ENCODE peak calls at places on chromosomes 7 and 10, in seven cellular contexts. Y, Q, B, A, L, C and S are unnamed samples.

GRCh38 chr10:91589015-91589655 is 43.7 kb downstream of the PPP1R3C start:
- DNase-seq in Y (no peak), Q (no peak), B (no peak), A (peak), L (no peak), C (peak), S (no peak)

GRCh38 chr10:26437637-26438461 is at the start of gene APBB1IP:
- DNase-seq in Y (peak), Q (peak), B (no peak), A (peak), L (peak), C (peak), S (peak)

GRCh38 chr10:11539191-11539868 is 72.1 kb downstream of the USP6NL start:
- DNase-seq in Y (no peak), Q (no peak), B (peak), A (no peak), L (peak), C (no peak), S (no peak)

GRCh38 chr10:6729071-6729773 is 149.1 kb upstream of the PRKCQ start:
- DNase-seq in Y (no peak), Q (no peak), B (peak), A (no peak), L (peak), C (peak), S (no peak)

GRCh38 chr10:99532687-99533495 is at the start of gene NKX2-3:
- DNase-seq in Y (peak), Q (peak), B (no peak), A (no peak), L (no peak), C (peak), S (no peak)

GRCh38 chr7:54932818-54933543 is 85.8 kb upstream of the EGFR start:
- DNase-seq in Y (peak), Q (no peak), B (peak), A (peak), L (peak), C (peak), S (no peak)

GRCh38 chr7:123966936-123967335 is 41.9 kb downstream of the SPAM1 start:
- DNase-seq in Y (no peak), Q (no peak), B (no peak), A (no peak), L (no peak), C (no peak), S (no peak)

GRCh38 chr10:25758041-25758457 is 176.0 kb upstream of the MYO3A start:
- DNase-seq in Y (no peak), Q (peak), B (no peak), A (no peak), L (peak), C (no peak), S (no peak)

GRCh38 chr7:512146-512510 is 7.5 kb downstream of the PDGFA start:
- DNase-seq in Y (no peak), Q (no peak), B (no peak), A (no peak), L (no peak), C (no peak), S (no peak)

GRCh38 chr7:92997144-92997543 is 120.6 kb downstream of the SAMD9 start:
- DNase-seq in Y (no peak), Q (no peak), B (no peak), A (no peak), L (no peak), C (no peak), S (no peak)

GRCh38 chr7:116492654-116493109 is 6.9 kb upstream of the CAV2 start:
- DNase-seq in Y (no peak), Q (no peak), B (no peak), A (no peak), L (no peak), C (no peak), S (no peak)

GRCh38 chr7:70497793-70498192 is 634.2 kb upstream of the GALNT17 start:
- DNase-seq in Y (no peak), Q (no peak), B (no peak), A (no peak), L (peak), C (no peak), S (no peak)

GRCh38 chr10:90614631-90615030 is 243.2 kb downstream of the HTR7 start:
- DNase-seq in Y (no peak), Q (no peak), B (no peak), A (no peak), L (no peak), C (no peak), S (no peak)

GRCh38 chr10:102648889-102649752 is 4.8 kb downstream of the TRIM8 start:
- DNase-seq in Y (peak), Q (no peak), B (no peak), A (no peak), L (no peak), C (peak), S (no peak)

GRCh38 chr10:89421018-89421476 is 6.7 kb downstream of the IFIT5 start:
- DNase-seq in Y (no peak), Q (no peak), B (no peak), A (no peak), L (peak), C (no peak), S (no peak)

GRCh38 chr7:85554294-85554877 is 367.5 kb upstream of the SEMA3D start:
- DNase-seq in Y (no peak), Q (peak), B (peak), A (no peak), L (peak), C (no peak), S (no peak)

GRCh38 chr7:69630292-69630691 is 32.0 kb downstream of the AUTS2 start:
- DNase-seq in Y (no peak), Q (no peak), B (no peak), A (no peak), L (no peak), C (no peak), S (no peak)

GRCh38 chr7:10346032-10346431 is 627.6 kb upstream of the PHF14 start:
- DNase-seq in Y (no peak), Q (no peak), B (no peak), A (no peak), L (no peak), C (no peak), S (no peak)

GRCh38 chr10:77909021-77909754 is 17.4 kb downstream of the DLG5 start:
- DNase-seq in Y (no peak), Q (no peak), B (no peak), A (no peak), L (no peak), C (no peak), S (no peak)

GRCh38 chr7:141312828-141313521 is 238.2 kb upstream of the AGK start:
- DNase-seq in Y (no peak), Q (no peak), B (no peak), A (no peak), L (no peak), C (no peak), S (no peak)

GRCh38 chr7:94654764-94655561 is 970 bp downstream of the SGCE start:
- DNase-seq in Y (no peak), Q (no peak), B (peak), A (no peak), L (peak), C (peak), S (no peak)

GRCh38 chr10:126592901-126593300 is 77.6 kb downstream of the C10orf90 start:
- DNase-seq in Y (no peak), Q (no peak), B (no peak), A (no peak), L (no peak), C (no peak), S (no peak)

GRCh38 chr10:61063911-61064310 is 119.9 kb upstream of the RHOBTB1 start:
- DNase-seq in Y (no peak), Q (no peak), B (no peak), A (no peak), L (peak), C (no peak), S (no peak)

GRCh38 chr7:142298009-142298408 is 40.2 kb upstream of the PRSS58 start:
- DNase-seq in Y (no peak), Q (no peak), B (peak), A (no peak), L (peak), C (no peak), S (no peak)

GRCh38 chr7:16742547-16742946 is 11.0 kb upstream of the TSPAN13 start:
- DNase-seq in Y (no peak), Q (no peak), B (no peak), A (no peak), L (no peak), C (no peak), S (no peak)

GRCh38 chr7:1402791-1403755 is 56.2 kb downstream of the MICALL2 start:
- DNase-seq in Y (peak), Q (no peak), B (no peak), A (no peak), L (no peak), C (no peak), S (no peak)

GRCh38 chr10:34780818-34781380 is 34.2 kb downstream of the PARD3 start:
- DNase-seq in Y (peak), Q (peak), B (no peak), A (no peak), L (no peak), C (peak), S (no peak)

GRCh38 chr7:41933427-41933826 is 230.5 kb upstream of the INHBA start:
- DNase-seq in Y (no peak), Q (no peak), B (no peak), A (no peak), L (no peak), C (no peak), S (no peak)

GRCh38 chr10:61992683-61993629 is 91.5 kb downstream of the ARID5B start:
- DNase-seq in Y (no peak), Q (no peak), B (peak), A (no peak), L (peak), C (peak), S (no peak)

GRCh38 chr10:103168436-103168835 is 24.6 kb downstream of the NT5C2 start:
- DNase-seq in Y (no peak), Q (no peak), B (peak), A (no peak), L (peak), C (no peak), S (no peak)

GRCh38 chr10:99681553-99681952 is 22.2 kb downstream of the ENTPD7 start:
- DNase-seq in Y (no peak), Q (no peak), B (peak), A (no peak), L (peak), C (no peak), S (no peak)

GRCh38 chr7:94913391-94913790 is 6.0 kb downstream of the PPP1R9A start:
- DNase-seq in Y (no peak), Q (no peak), B (no peak), A (no peak), L (no peak), C (no peak), S (no peak)

GRCh38 chr10:29370612-29371092 is 81.8 kb downstream of the LYZL1 start:
- DNase-seq in Y (no peak), Q (no peak), B (peak), A (peak), L (no peak), C (no peak), S (no peak)

GRCh38 chr7:2638224-2638991 is 6.6 kb downstream of the TTYH3 start:
- DNase-seq in Y (peak), Q (no peak), B (no peak), A (no peak), L (no peak), C (peak), S (no peak)

GRCh38 chr10:131452926-131453771 is 141.6 kb upstream of the TCERG1L start:
- DNase-seq in Y (no peak), Q (no peak), B (no peak), A (peak), L (no peak), C (peak), S (no peak)

GRCh38 chr10:61503051-61503450 is 49.9 kb upstream of the TMEM26 start:
- DNase-seq in Y (no peak), Q (no peak), B (peak), A (no peak), L (peak), C (no peak), S (no peak)

GRCh38 chr7:132653364-132653930 is 77.2 kb upstream of the PLXNA4 start:
- DNase-seq in Y (no peak), Q (peak), B (no peak), A (no peak), L (no peak), C (no peak), S (no peak)

GRCh38 chr10:77348082-77348481 is 289.5 kb downstream of the KCNMA1 start:
- DNase-seq in Y (no peak), Q (no peak), B (no peak), A (no peak), L (no peak), C (no peak), S (no peak)

GRCh38 chr10:47029181-47029971 is 118.1 kb downstream of the PTPN20 start:
- DNase-seq in Y (peak), Q (no peak), B (no peak), A (peak), L (no peak), C (no peak), S (no peak)

DNA sequence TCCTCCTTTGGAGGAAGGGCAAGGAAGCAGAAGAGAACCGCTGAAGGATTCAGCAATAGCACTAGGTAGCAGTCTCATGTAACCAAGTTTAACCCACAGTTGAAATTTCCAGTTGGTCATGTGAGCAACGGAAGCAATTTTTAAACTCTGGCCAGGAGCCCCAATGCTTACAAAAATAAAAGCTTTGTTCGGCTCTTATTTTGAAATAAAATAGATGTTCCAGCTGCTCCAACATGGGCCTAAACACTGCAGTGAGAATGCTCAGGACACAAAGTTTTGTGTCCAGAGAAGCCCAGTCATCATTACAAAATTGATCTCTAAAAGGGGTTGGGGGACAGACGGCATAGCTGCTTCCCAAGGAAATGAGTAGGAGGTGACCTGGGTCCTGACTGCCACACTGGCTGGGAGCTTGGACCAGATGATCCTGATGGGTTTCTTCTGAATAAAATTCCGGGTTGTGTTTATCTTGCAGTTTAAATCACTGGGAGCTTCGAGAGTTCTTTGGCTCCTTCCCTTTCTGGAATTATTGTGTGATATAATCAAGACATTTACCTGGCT is 452 bp upstream of the TMEM140 start:
- DNase-seq in Y (no peak), Q (peak), B (no peak), A (no peak), L (no peak), C (no peak), S (no peak)
- TF ChIP-seq CTCF in Y (no peak), Q (no peak), B (no peak), A (no peak), L (no peak), C (no peak), S (no peak)

DNA sequence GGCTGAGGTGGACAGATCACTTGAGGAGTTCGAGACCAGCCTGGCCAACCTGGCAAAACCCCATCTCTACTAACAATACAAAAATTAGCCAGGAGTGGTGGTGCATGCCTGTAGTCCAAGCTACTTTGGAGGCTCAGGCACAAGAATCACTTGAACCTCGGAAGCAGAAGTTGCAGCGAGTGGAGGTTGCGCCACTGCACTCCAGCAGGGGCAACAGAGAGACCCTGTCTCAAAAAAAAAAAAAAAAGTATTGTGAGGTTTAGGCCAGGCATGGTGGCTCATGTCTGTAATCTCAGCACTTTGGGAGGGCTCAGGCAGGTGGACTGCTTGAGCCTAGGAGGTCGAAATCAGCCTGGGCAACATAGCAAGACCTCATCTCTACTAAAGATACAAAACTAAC is 16.0 kb downstream of the TET1 start:
- DNase-seq in Y (no peak), Q (no peak), B (no peak), A (peak), L (no peak), C (no peak), S (no peak)
- TF ChIP-seq CTCF in Y (no peak), Q (no peak), B (no peak), A (no peak), L (no peak), C (no peak), S (no peak)

GRCh38 chr10:75363431-75363830 is 38.1 kb downstream of the ZNF503 start:
- DNase-seq in Y (no peak), Q (no peak), B (no peak), A (no peak), L (no peak), C (no peak), S (no peak)

GRCh38 chr10:75371010-75371409 is 30.6 kb downstream of the ZNF503 start:
- DNase-seq in Y (no peak), Q (no peak), B (no peak), A (no peak), L (no peak), C (no peak), S (no peak)

DNA sequence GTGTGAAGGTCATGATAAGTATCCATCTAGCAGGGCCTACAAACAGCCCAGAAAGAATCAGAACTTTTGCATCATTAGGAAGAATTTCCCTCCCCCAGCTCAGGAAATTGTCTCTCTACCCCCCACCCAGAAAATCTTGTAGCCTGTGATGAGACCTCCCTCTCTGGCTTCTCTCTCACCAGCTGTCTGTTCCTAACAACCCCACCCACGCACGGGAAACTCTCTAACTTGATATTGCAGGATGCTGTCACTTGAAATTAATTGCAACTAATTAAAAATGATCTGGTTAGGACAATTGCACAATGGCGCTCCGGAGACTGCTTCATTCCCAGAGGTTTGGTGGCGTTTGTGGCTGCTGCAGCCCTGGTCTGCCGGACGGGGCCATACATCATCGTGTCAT is 34.5 kb downstream of the ZNF503 start:
- DNase-seq in Y (no peak), Q (no peak), B (no peak), A (no peak), L (no peak), C (no peak), S (no peak)
- TF ChIP-seq CTCF in Y (no peak), Q (no peak), B (no peak), A (no peak), L (no peak), C (no peak), S (no peak)

GRCh38 chr10:86971146-86971991 is 3.1 kb downstream of the ADIRF start:
- DNase-seq in Y (peak), Q (peak), B (peak), A (peak), L (peak), C (peak), S (peak)
- TF ChIP-seq CTCF in Y (no peak), Q (no peak), B (no peak), A (no peak), L (peak), C (peak), S (peak)

DNA sequence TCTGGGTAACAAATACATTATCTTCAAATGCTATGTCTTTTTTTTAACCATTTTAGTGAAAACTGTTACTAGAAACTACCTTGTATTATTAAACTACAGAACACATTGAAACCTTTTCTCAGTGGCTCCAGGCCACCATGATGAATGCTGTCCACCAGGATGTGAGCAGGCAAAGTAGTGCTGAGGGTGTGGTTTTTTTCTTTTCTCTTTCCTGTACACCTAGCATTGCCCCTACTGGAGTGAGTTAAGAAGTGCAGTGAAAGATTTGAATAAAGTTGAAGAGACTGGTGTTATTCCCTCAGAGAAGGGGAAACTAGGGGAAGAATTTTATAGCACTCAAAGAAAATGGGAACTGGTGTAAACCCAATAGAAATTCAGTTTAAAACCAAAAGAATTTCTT is 120.0 kb upstream of the SAMD8 start:
- DNase-seq in Y (no peak), Q (no peak), B (peak), A (no peak), L (peak), C (no peak), S (no peak)
- TF ChIP-seq CTCF in Y (peak), Q (no peak), B (peak), A (no peak), L (peak), C (peak), S (peak)

DNA sequence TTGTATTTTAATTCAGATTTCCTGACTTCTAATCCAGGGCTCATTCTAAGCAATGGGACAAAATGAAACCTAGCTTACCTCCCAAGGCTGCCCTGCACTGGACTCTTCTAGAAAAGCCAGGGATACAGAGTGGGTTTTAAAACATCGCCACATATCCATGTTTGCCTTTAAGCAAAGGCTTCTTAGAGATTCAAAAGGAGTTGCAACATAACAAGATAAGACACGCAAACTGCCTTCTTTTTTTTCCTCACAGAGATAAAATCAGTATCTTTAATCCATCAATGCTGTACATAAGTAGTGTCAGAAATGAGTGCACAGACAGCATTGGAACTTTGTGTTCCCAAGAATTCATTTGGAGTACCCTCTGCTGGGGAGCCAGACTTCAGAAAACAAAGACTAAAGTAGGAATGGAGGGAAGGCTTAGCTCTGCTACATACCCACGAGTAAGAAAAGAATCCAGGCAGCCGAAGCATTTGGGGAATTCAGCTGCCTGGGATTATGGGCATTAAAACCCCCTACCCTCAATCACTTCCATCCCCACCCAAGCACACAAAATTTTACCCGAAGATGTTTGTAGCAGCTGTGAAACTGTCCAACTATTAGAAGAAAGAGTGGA is 427.8 kb downstream of the ARL4A start:
- DNase-seq in Y (no peak), Q (no peak), B (peak), A (no peak), L (no peak), C (no peak), S (no peak)
- TF ChIP-seq CTCF in Y (no peak), Q (no peak), B (no peak), A (no peak), L (no peak), C (no peak), S (no peak)